ENCODE peak calls at places on chromosomes 4 and X, in eight cellular contexts. H is ELR; B is endothelial cell; X is naive thymus-derived CD4-positive, alpha-beta T cell; M is endodermal cell; F is stimulated activated CD4-positive, alpha-beta T cell treated with anti-CD3 and anti-CD28 coated beads, Interleukin-15, amount 100 ng/mL, for 1 hour; U is astrocyte; Z is cardiac septum. L is an unnamed sample.

GRCh38 chr4:185381794-185382193 is 13.9 kb downstream of the LRP2BP start:
- DNase-seq in H (no peak), B (no peak), X (no peak), M (no peak), F (no peak), U (no peak), Z (no peak), L (no peak)

GRCh38 chrX:9269134-9269533 is 195.7 kb upstream of the TBL1X start:
- DNase-seq in H (no peak), B (no peak), X (no peak), M (no peak), F (no peak), U (no peak), Z (no peak), L (no peak)

GRCh38 chrX:11064851-11065600 is 46.1 kb upstream of the HCCS start:
- DNase-seq in H (peak; percentile 65), B (no peak), X (no peak), M (no peak), F (no peak), U (peak; percentile 78), Z (no peak), L (no peak)

GRCh38 chrX:136055651-136056221 is 70.5 kb downstream of the SLC9A6 start:
- DNase-seq in H (peak; percentile 34), B (no peak), X (no peak), M (no peak), F (no peak), U (peak; percentile 69), Z (no peak), L (no peak)

GRCh38 chrX:45767021-45767491 is 566.4 kb upstream of the DIPK2B start:
- DNase-seq in H (peak; percentile 52), B (no peak), X (no peak), M (no peak), F (no peak), U (peak; percentile 41), Z (no peak), L (no peak)

GRCh38 chr4:19521151-19521550 is 730.6 kb upstream of the SLIT2 start:
- DNase-seq in H (no peak), B (no peak), X (no peak), M (no peak), F (no peak), U (no peak), Z (no peak), L (no peak)

GRCh38 chrX:139691493-139691842 is 16.5 kb downstream of the MCF2 start:
- DNase-seq in H (peak; percentile 9), B (peak; percentile 9), X (no peak), M (no peak), F (no peak), U (no peak), Z (no peak), L (no peak)

GRCh38 chrX:133090410-133090809 is 6.5 kb downstream of the USP26 start:
- DNase-seq in H (no peak), B (no peak), X (no peak), M (no peak), F (no peak), U (no peak), Z (no peak), L (no peak)

GRCh38 chr4:154577324-154577723 is 13.2 kb downstream of the FGA start:
- DNase-seq in H (no peak), B (no peak), X (no peak), M (no peak), F (no peak), U (no peak), Z (no peak), L (no peak)

GRCh38 chrX:13491061-13491460 is 78.3 kb upstream of the EGFL6 start:
- DNase-seq in H (no peak), B (no peak), X (no peak), M (no peak), F (no peak), U (no peak), Z (no peak), L (no peak)

GRCh38 chr4:53914313-53915016 is 149.9 kb downstream of the CHIC2 start:
- DNase-seq in H (peak; percentile 97), B (no peak), X (no peak), M (no peak), F (no peak), U (peak; percentile 79), Z (no peak), L (no peak)

GRCh38 chr4:53654300-53654758 is 63.0 kb upstream of the LNX1 start:
- DNase-seq in H (no peak), B (no peak), X (no peak), M (no peak), F (no peak), U (peak; percentile 79), Z (no peak), L (no peak)

GRCh38 chrX:119981286-119982070 is 37.9 kb upstream of the NKAP start:
- DNase-seq in H (peak; percentile 46), B (no peak), X (no peak), M (peak; percentile 80), F (no peak), U (no peak), Z (no peak), L (no peak)

GRCh38 chrX:129461801-129462456 is 61.4 kb downstream of the SMARCA1 start:
- DNase-seq in H (no peak), B (no peak), X (no peak), M (no peak), F (no peak), U (no peak), Z (no peak), L (no peak)

GRCh38 chr4:1597021-1597931 is 86.8 kb downstream of the FAM53A start:
- DNase-seq in H (no peak), B (no peak), X (no peak), M (no peak), F (no peak), U (no peak), Z (peak; percentile 61), L (no peak)

GRCh38 chr4:75142850-75143249 is 209.9 kb downstream of the PARM1 start:
- DNase-seq in H (peak; percentile 23), B (no peak), X (no peak), M (no peak), F (no peak), U (no peak), Z (no peak), L (no peak)

GRCh38 chr4:168071304-168071703 is 21.0 kb upstream of the ANXA10 start:
- DNase-seq in H (peak; percentile 16), B (no peak), X (no peak), M (no peak), F (no peak), U (no peak), Z (no peak), L (no peak)

GRCh38 chr4:24544208-24544607 is 40.1 kb downstream of the DHX15 start:
- DNase-seq in H (no peak), B (no peak), X (no peak), M (no peak), F (no peak), U (no peak), Z (no peak), L (no peak)

GRCh38 chr4:128846063-128846462 is 36.6 kb downstream of the JADE1 start:
- DNase-seq in H (no peak), B (no peak), X (no peak), M (peak; percentile 16), F (no peak), U (no peak), Z (no peak), L (no peak)

GRCh38 chr4:146916479-146917076 is 29.1 kb downstream of the TTC29 start:
- DNase-seq in H (peak; percentile 55), B (peak; percentile 22), X (no peak), M (no peak), F (no peak), U (peak; percentile 15), Z (no peak), L (no peak)

GRCh38 chr4:139857021-139857420 is 191.4 kb downstream of the MGST2 start:
- DNase-seq in H (no peak), B (no peak), X (no peak), M (no peak), F (no peak), U (peak; percentile 17), Z (no peak), L (no peak)

GRCh38 chr4:140094701-140095420 is 59.1 kb downstream of the MAML3 start:
- DNase-seq in H (no peak), B (peak; percentile 50), X (peak; percentile 52), M (peak; percentile 97), F (peak; percentile 24), U (peak; percentile 68), Z (peak; percentile 85), L (peak; percentile 13)